ENCODE peak calls at places on chromosomes 5 and 9, in six cellular contexts. One of them, this sample, is unnamed.

GRCh38 chr5:32197032-32197431 is 22.9 kb upstream of the GOLPH3 start:
- DNase-seq in H1: no peak
- DNase-seq in A549: no peak
- DNase-seq in SK-N-SH: no peak
- DNase-seq in HepG2: no peak
- DNase-seq in K562: no peak
- DNase-seq in this sample: no peak

GRCh38 chr5:30436718-30437117 is 756.8 kb upstream of the CDH6 start:
- DNase-seq in H1: no peak
- DNase-seq in A549: no peak
- DNase-seq in SK-N-SH: no peak
- DNase-seq in HepG2: no peak
- DNase-seq in K562: no peak
- DNase-seq in this sample: no peak

GRCh38 chr5:149865746-149866145 is 78.8 kb downstream of the PDE6A start:
- DNase-seq in H1: no peak
- DNase-seq in A549: no peak
- DNase-seq in SK-N-SH: no peak
- DNase-seq in HepG2: no peak
- DNase-seq in K562: no peak
- DNase-seq in this sample: no peak

GRCh38 chr5:88675159-88675757 is 207.7 kb downstream of the MEF2C start:
- DNase-seq in H1: no peak
- DNase-seq in A549: no peak
- DNase-seq in SK-N-SH: no peak
- DNase-seq in HepG2: no peak
- DNase-seq in K562: no peak
- DNase-seq in this sample: no peak

GRCh38 chr5:35198096-35198495 is 32.2 kb downstream of the PRLR start:
- DNase-seq in H1: no peak
- DNase-seq in A549: no peak
- DNase-seq in SK-N-SH: peak; percentile 9
- DNase-seq in HepG2: peak; percentile 24
- DNase-seq in K562: no peak
- DNase-seq in this sample: no peak

GRCh38 chr5:72242796-72243475 is 77.1 kb downstream of the MRPS27 start:
- DNase-seq in H1: no peak
- DNase-seq in A549: no peak
- DNase-seq in SK-N-SH: no peak
- DNase-seq in HepG2: no peak
- DNase-seq in K562: no peak
- DNase-seq in this sample: no peak

GRCh38 chr5:180179399-180180197 is 29.4 kb downstream of the RASGEF1C start:
- DNase-seq in H1: no peak
- DNase-seq in A549: no peak
- DNase-seq in SK-N-SH: no peak
- DNase-seq in HepG2: no peak
- DNase-seq in K562: no peak
- DNase-seq in this sample: no peak

GRCh38 chr9:25964239-25964638 is 286.0 kb upstream of the TUSC1 start:
- DNase-seq in H1: peak; percentile 51
- DNase-seq in A549: peak; percentile 82
- DNase-seq in SK-N-SH: peak; percentile 52
- DNase-seq in HepG2: peak; percentile 47
- DNase-seq in K562: no peak
- DNase-seq in this sample: no peak

GRCh38 chr9:117783828-117784227 is 79.6 kb downstream of the TLR4 start:
- DNase-seq in H1: no peak
- DNase-seq in A549: no peak
- DNase-seq in SK-N-SH: no peak
- DNase-seq in HepG2: no peak
- DNase-seq in K562: no peak
- DNase-seq in this sample: peak; percentile 67

GRCh38 chr5:177600458-177601018 is 606 bp downstream of the B4GALT7 start:
- DNase-seq in H1: no peak
- DNase-seq in A549: no peak
- DNase-seq in SK-N-SH: no peak
- DNase-seq in HepG2: no peak
- DNase-seq in K562: no peak
- DNase-seq in this sample: no peak

GRCh38 chr5:178288373-178289368 is 56.1 kb upstream of the PHYKPL start:
- DNase-seq in H1: no peak
- DNase-seq in A549: peak; percentile 8
- DNase-seq in SK-N-SH: no peak
- DNase-seq in HepG2: no peak
- DNase-seq in K562: no peak
- DNase-seq in this sample: no peak

GRCh38 chr9:91001146-91001611 is 199.6 kb downstream of the SYK start:
- DNase-seq in H1: no peak
- DNase-seq in A549: peak; percentile 70
- DNase-seq in SK-N-SH: peak; percentile 32
- DNase-seq in HepG2: no peak
- DNase-seq in K562: no peak
- DNase-seq in this sample: no peak
- TF ChIP-seq CHD2 in H1: no peak
- TF ChIP-seq CHD2 in A549: no peak
- TF ChIP-seq CHD2 in SK-N-SH: no peak
- TF ChIP-seq CHD2 in HepG2: no peak
- TF ChIP-seq CHD2 in K562: no peak
- TF ChIP-seq CHD2 in this sample: no peak

GRCh38 chr9:129111762-129112151 is 542 bp downstream of the PTPA start:
- DNase-seq in H1: no peak
- DNase-seq in A549: peak; percentile 36
- DNase-seq in SK-N-SH: peak; percentile 69
- DNase-seq in HepG2: peak; percentile 25
- DNase-seq in K562: peak; percentile 56
- DNase-seq in this sample: no peak
- TF ChIP-seq CHD2 in H1: no peak
- TF ChIP-seq CHD2 in A549: no peak
- TF ChIP-seq CHD2 in SK-N-SH: no peak
- TF ChIP-seq CHD2 in HepG2: no peak
- TF ChIP-seq CHD2 in K562: no peak
- TF ChIP-seq CHD2 in this sample: no peak

DNA sequence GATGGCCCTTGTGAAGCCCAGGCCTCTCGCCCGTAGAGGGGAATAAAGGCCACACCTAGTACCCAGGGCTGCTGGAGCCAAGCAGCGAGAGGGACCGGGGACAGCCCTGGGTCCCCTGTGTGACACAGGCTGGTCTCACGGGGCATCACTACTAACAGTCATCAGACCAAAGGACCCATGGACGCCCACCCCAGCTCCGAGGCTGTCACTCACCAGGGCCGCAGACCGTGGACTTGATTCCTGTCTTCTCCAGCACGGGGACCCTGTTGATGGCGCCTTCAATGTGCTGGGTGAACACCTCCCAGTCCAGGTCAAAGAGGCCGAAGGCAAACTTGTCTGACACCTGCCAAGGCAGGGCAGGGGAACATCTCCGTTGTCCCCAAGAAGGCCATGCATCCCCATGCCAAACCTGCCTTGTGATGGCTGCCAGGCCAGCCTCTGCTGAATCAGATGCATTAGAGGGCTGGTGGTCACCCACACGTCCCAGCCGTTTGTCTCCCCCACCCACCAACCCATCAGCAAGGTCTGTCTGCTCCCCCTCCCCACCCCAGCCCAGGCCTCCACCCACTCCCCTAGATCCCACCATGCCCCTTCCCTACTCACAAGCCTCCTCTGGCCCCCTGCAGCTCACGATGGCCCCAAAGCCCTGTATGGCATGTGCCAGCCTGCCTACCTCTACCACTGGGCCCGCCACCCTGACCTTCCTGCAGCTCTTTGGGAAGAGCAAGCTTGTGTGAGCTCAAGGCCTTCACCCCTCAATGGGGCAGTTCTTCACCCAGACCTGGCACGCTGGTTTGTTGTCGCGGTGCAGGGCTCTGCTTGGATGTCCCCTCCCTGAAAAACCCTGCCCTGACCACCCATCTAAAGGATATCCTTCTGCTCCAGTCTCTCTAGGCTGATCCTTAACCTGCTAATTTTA is 20.8 kb downstream of the SARDH start:
- DNase-seq in H1: no peak
- DNase-seq in A549: no peak
- DNase-seq in SK-N-SH: no peak
- DNase-seq in HepG2: no peak
- DNase-seq in K562: no peak
- DNase-seq in this sample: no peak
- TF ChIP-seq CHD2 in H1: no peak
- TF ChIP-seq CHD2 in A549: no peak
- TF ChIP-seq CHD2 in SK-N-SH: no peak
- TF ChIP-seq CHD2 in HepG2: no peak
- TF ChIP-seq CHD2 in K562: no peak
- TF ChIP-seq CHD2 in this sample: no peak

GRCh38 chr5:170411100-170411499 is 21.9 kb upstream of the KCNMB1 start:
- DNase-seq in H1: no peak
- DNase-seq in A549: no peak
- DNase-seq in SK-N-SH: no peak
- DNase-seq in HepG2: no peak
- DNase-seq in K562: peak; percentile 32
- DNase-seq in this sample: no peak
- TF ChIP-seq CHD2 in H1: no peak
- TF ChIP-seq CHD2 in A549: no peak
- TF ChIP-seq CHD2 in SK-N-SH: no peak
- TF ChIP-seq CHD2 in HepG2: no peak
- TF ChIP-seq CHD2 in K562: no peak
- TF ChIP-seq CHD2 in this sample: no peak

DNA sequence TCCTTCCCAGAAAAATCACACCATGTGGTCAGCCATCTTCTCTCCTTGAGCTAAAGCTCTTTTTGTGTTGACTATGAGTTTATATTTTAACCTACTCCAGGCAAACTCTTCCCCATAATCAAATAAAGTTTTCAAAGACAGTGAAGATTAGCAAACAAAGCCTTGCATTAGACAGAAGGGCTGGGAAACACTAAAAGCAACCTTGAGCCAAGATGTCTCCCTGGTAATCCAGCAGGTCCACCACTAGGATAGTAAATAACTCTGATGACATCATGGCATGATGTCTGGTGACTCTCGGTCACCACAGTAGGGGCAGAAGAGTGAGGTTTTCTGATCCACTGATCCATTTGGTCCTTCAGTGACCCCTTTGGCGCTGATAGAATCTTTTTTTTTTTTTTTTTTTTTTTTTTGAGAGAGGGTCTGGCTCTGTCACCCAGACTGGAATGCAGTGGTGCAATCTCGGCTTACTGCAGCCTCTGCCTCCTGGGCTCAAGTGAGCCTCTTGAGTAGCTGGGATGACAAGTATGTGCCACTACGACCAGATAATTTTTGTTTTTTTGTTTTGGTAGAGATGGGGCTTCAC is 30.6 kb upstream of the IL6ST start:
- DNase-seq in H1: no peak
- DNase-seq in A549: peak; percentile 86
- DNase-seq in SK-N-SH: no peak
- DNase-seq in HepG2: peak; percentile 97
- DNase-seq in K562: no peak
- DNase-seq in this sample: no peak
- TF ChIP-seq CHD2 in H1: no peak
- TF ChIP-seq CHD2 in A549: no peak
- TF ChIP-seq CHD2 in SK-N-SH: no peak
- TF ChIP-seq CHD2 in HepG2: no peak
- TF ChIP-seq CHD2 in K562: no peak
- TF ChIP-seq CHD2 in this sample: no peak

This sample was measured in GM12878.